ENCODE peak calls at places on chromosomes 7 and 10, in ten cellular contexts. C is body of pancreas; X is GM12891; A is activated naive CD4-positive, alpha-beta T cell; O is fibroblast of pulmonary artery; U is left lung; G is AG04450; M is NCI-H2081; L is cardiac muscle cell; K is Caki2. E is an unnamed sample.

GRCh38 chr10:82865366-82865765 is 990.4 kb downstream of the NRG3 start:
- DNase-seq in X (no peak), L (no peak), O (no peak), A (no peak), M (no peak), G (no peak), K (no peak), U (no peak), C (no peak), E (no peak)

GRCh38 chr7:131369354-131369753 is 41.7 kb downstream of the MKLN1 start:
- DNase-seq in L (peak; percentile 26), G (no peak), O (peak; percentile 36), M (no peak), C (no peak), U (no peak), X (no peak), K (no peak), A (no peak), E (no peak)

GRCh38 chr7:98681951-98682350 is 64.9 kb downstream of the NPTX2 start:
- DNase-seq in G (no peak), X (no peak), K (no peak), U (no peak), O (no peak), L (no peak), C (no peak), A (no peak), M (peak; percentile 31), E (no peak)

GRCh38 chr7:118626739-118627138 is 402.2 kb downstream of the ANKRD7 start:
- DNase-seq in L (no peak), O (no peak), U (no peak), A (no peak), X (no peak), M (no peak), C (no peak), G (no peak), K (no peak), E (no peak)

GRCh38 chr10:51459476-51459875 is 239.9 kb downstream of the CSTF2T start:
- DNase-seq in C (no peak), L (peak; percentile 19), X (no peak), A (no peak), G (no peak), K (no peak), O (peak; percentile 2), U (no peak), M (no peak), E (no peak)

GRCh38 chr7:26153823-26154783 is 2.1 kb downstream of the NFE2L3 start:
- DNase-seq in C (peak; percentile 53), G (no peak), K (peak; percentile 69), U (no peak), O (peak; percentile 56), L (peak; percentile 36), X (no peak), A (no peak), M (no peak), E (no peak)

GRCh38 chr10:83606275-83606674 is 533.0 kb upstream of the GHITM start:
- DNase-seq in L (peak; percentile 1), C (no peak), M (no peak), A (no peak), O (peak; percentile 12), K (no peak), X (no peak), G (no peak), U (no peak), E (peak; percentile 1)

GRCh38 chr7:114789161-114789560 is 132.7 kb upstream of the MDFIC start:
- DNase-seq in M (no peak), U (no peak), X (no peak), A (no peak), L (peak; percentile 28), G (no peak), C (no peak), O (peak; percentile 59), K (no peak), E (no peak)

GRCh38 chr7:91201731-91202130 is 62.5 kb upstream of the FZD1 start:
- DNase-seq in K (no peak), C (no peak), X (no peak), L (no peak), A (no peak), M (peak; percentile 77), O (no peak), G (no peak), U (no peak), E (no peak)

GRCh38 chr10:132541129-132541528 is 3.5 kb downstream of the INPP5A start:
- DNase-seq in G (no peak), M (no peak), K (no peak), X (no peak), L (no peak), O (no peak), C (no peak), A (no peak), U (no peak), E (no peak)

GRCh38 chr10:3136336-3136735 is 36.2 kb downstream of the PITRM1 start:
- DNase-seq in G (no peak), L (peak; percentile 76), C (peak; percentile 48), X (no peak), K (no peak), O (no peak), U (no peak), A (no peak), M (no peak), E (no peak)

GRCh38 chr7:80643336-80643925 is 5.0 kb downstream of the CD36 start:
- DNase-seq in U (no peak), X (no peak), L (no peak), O (no peak), G (no peak), C (no peak), A (no peak), M (no peak), K (no peak), E (no peak)

GRCh38 chr7:64638822-64639221 is 27.1 kb upstream of the ZNF107 start:
- DNase-seq in C (no peak), K (no peak), O (no peak), M (no peak), X (no peak), U (no peak), G (no peak), L (no peak), A (no peak), E (no peak)

GRCh38 chr10:11065567-11065966 is 47.9 kb downstream of the CELF2 start:
- DNase-seq in G (no peak), C (no peak), A (no peak), L (no peak), K (no peak), O (no peak), X (no peak), U (no peak), M (no peak), E (no peak)

GRCh38 chr7:113921363-113921762 is 2.6 kb upstream of the PPP1R3A start:
- DNase-seq in U (no peak), L (no peak), G (no peak), M (no peak), A (no peak), X (no peak), O (no peak), K (no peak), C (no peak), E (no peak)

GRCh38 chr7:128792471-128793183 is 859 bp downstream of the CCDC136 start:
- DNase-seq in M (peak; percentile 49), A (no peak), K (no peak), U (no peak), X (no peak), C (no peak), L (no peak), O (no peak), G (no peak), E (peak; percentile 33)

GRCh38 chr7:37642028-37642540 is 41.5 kb upstream of the GPR141 start:
- DNase-seq in O (no peak), M (no peak), X (no peak), A (no peak), G (no peak), U (no peak), C (no peak), K (no peak), L (no peak), E (peak; percentile 16)

GRCh38 chr10:44240766-44241165 is 144.1 kb downstream of the CXCL12 start:
- DNase-seq in X (no peak), K (no peak), C (no peak), L (no peak), G (no peak), U (no peak), A (no peak), O (peak; percentile 15), M (no peak), E (no peak)

GRCh38 chr10:58414270-58415041 is 29.2 kb downstream of the TFAM start:
- DNase-seq in C (peak; percentile 15), K (peak; percentile 84), G (peak; percentile 50), X (no peak), L (peak; percentile 89), A (no peak), O (peak; percentile 89), U (no peak), M (peak; percentile 32), E (peak; percentile 16)

GRCh38 chr7:133682364-133683181 is 429.7 kb downstream of the EXOC4 start:
- DNase-seq in K (no peak), X (no peak), U (no peak), G (no peak), M (no peak), C (no peak), A (no peak), L (no peak), O (no peak), E (no peak)

GRCh38 chr7:727806-728460 is 852 bp upstream of the PRKAR1B start:
- DNase-seq in C (no peak), X (no peak), L (peak; percentile 32), A (no peak), O (peak; percentile 26), U (peak; percentile 20), K (no peak), G (no peak), M (peak; percentile 11), E (no peak)

E was measured in SJCRH30.